ENCODE peak calls at places on chromosomes 6 and 20, in seven cellular contexts. V is NCI-H774; D is activated CD8-positive, alpha-beta T cell treated with anti-CD3 and anti-CD28 coated beads, Interleukin-2, amount 10 ng/mL, durations not matched to agents 7 days and 5 days; P is choroid plexus epithelial cell; X is brain microvascular endothelial cell; J is fibroblast of the conjunctiva; B is right lobe of liver. R is an unnamed sample.
A peak's percentile ranks its signal among the peaks of the same experiment; 100 is the strongest.

GRCh38 chr20:57012691-57013090 is 253.8 kb downstream of the BMP7 start:
- DNase-seq in J (no peak), D (no peak), B (no peak), P (no peak), X (no peak), V (no peak), R (no peak)

GRCh38 chr20:34189572-34190163 is 51.6 kb upstream of the ASIP start:
- DNase-seq in J (no peak), V (no peak), P (no peak), X (no peak), D (no peak), B (no peak), R (no peak)

GRCh38 chr20:11891081-11891826 is 26.4 kb upstream of the BTBD3 start:
- DNase-seq in X (peak; percentile 21), J (no peak), B (peak; percentile 64), D (peak; percentile 26), V (peak; percentile 37), P (peak; percentile 39), R (peak; percentile 51)

GRCh38 chr6:137923866-137924616 is 57.0 kb downstream of the TNFAIP3 start:
- DNase-seq in V (no peak), D (no peak), X (no peak), P (peak; percentile 34), B (no peak), J (no peak), R (no peak)

GRCh38 chr20:34538671-34539123 is 19.8 kb upstream of the MAP1LC3A start:
- DNase-seq in D (peak; percentile 66), B (peak; percentile 82), P (peak; percentile 73), X (peak; percentile 43), J (peak; percentile 55), V (peak; percentile 23), R (peak; percentile 37)

GRCh38 chr6:100472674-100473073 is 8.0 kb upstream of the SIM1 start:
- DNase-seq in B (no peak), V (no peak), X (peak; percentile 28), J (no peak), P (no peak), D (no peak), R (no peak)

GRCh38 chr6:131014080-131014776 is 48.8 kb downstream of the EPB41L2 start:
- DNase-seq in B (no peak), D (no peak), P (no peak), V (no peak), X (no peak), J (no peak), R (no peak)

GRCh38 chr20:33667245-33668086 is 723 bp downstream of the ACTL10 start:
- DNase-seq in J (peak; percentile 63), X (peak; percentile 54), V (peak; percentile 79), P (peak; percentile 82), D (peak; percentile 58), B (peak; percentile 80), R (peak; percentile 92)

GRCh38 chr6:69398311-69398710 is 398.5 kb downstream of the LMBRD1 start:
- DNase-seq in V (no peak), P (no peak), X (no peak), D (no peak), J (no peak), B (no peak), R (no peak)

GRCh38 chr6:43052842-43053544 is 658 bp downstream of the CUL7 start:
- DNase-seq in P (peak; percentile 52), X (peak; percentile 12), D (peak; percentile 37), V (no peak), J (no peak), B (no peak), R (no peak)

GRCh38 chr6:168699631-168700315 is 258.8 kb downstream of the SMOC2 start:
- DNase-seq in D (no peak), B (no peak), J (peak; percentile 32), X (no peak), V (no peak), P (no peak), R (no peak)

GRCh38 chr6:128310061-128310460 is 210.3 kb downstream of the PTPRK start:
- DNase-seq in V (no peak), X (no peak), J (no peak), D (no peak), P (no peak), B (no peak), R (no peak)

GRCh38 chr6:34560366-34561226 is 4.5 kb upstream of the SPDEF start:
- DNase-seq in X (peak; percentile 44), J (no peak), D (no peak), V (peak; percentile 22), B (no peak), P (peak; percentile 31), R (no peak)

GRCh38 chr6:21265264-21266044 is 328.1 kb upstream of the SOX4 start:
- DNase-seq in X (no peak), V (no peak), D (no peak), B (no peak), J (no peak), P (peak; percentile 35), R (no peak)

GRCh38 chr6:1497593-1498105 is 108.3 kb downstream of the FOXF2 start:
- DNase-seq in D (no peak), J (no peak), V (no peak), X (no peak), B (no peak), P (no peak), R (no peak)

GRCh38 chr20:46377532-46377931 is 28.9 kb downstream of the ELMO2 start:
- DNase-seq in X (no peak), P (no peak), B (no peak), D (no peak), V (no peak), J (no peak), R (no peak)

GRCh38 chr20:17896247-17896723 is 72.3 kb downstream of the SNX5 start:
- DNase-seq in P (no peak), V (no peak), X (no peak), D (no peak), J (no peak), B (no peak), R (no peak)

GRCh38 chr6:131281471-131282270 is 146.4 kb downstream of the AKAP7 start:
- DNase-seq in P (peak; percentile 77), D (peak; percentile 84), J (no peak), V (no peak), B (peak; percentile 62), X (peak; percentile 16), R (no peak)

GRCh38 chr20:62702886-62703852 is 5.5 kb upstream of the NTSR1 start:
- DNase-seq in X (peak; percentile 85), J (peak; percentile 77), V (no peak), P (peak; percentile 80), D (peak; percentile 29), B (peak; percentile 37), R (no peak)

GRCh38 chr6:106163966-106164877 is 78.1 kb downstream of the PRDM1 start:
- DNase-seq in P (peak; percentile 95), X (peak; percentile 29), J (peak; percentile 63), V (no peak), D (peak; percentile 63), B (no peak), R (no peak)

GRCh38 chr6:119742188-119742803 is 392.7 kb upstream of the MAN1A1 start:
- DNase-seq in X (peak; percentile 35), J (peak; percentile 24), B (peak; percentile 67), P (peak; percentile 59), V (peak; percentile 30), D (peak; percentile 71), R (peak; percentile 42)

GRCh38 chr6:14713008-14713452 is 532.8 kb upstream of the JARID2 start:
- DNase-seq in J (no peak), D (no peak), P (peak; percentile 75), B (no peak), X (peak; percentile 87), V (no peak), R (no peak)

GRCh38 chr6:90214966-90215365 is 81.7 kb downstream of the BACH2 start:
- DNase-seq in B (no peak), J (no peak), X (no peak), D (no peak), P (no peak), V (no peak), R (no peak)

GRCh38 chr20:24838551-24839530 is 110.2 kb upstream of the CST7 start:
- DNase-seq in V (no peak), P (peak; percentile 14), D (no peak), X (no peak), J (no peak), B (no peak), R (no peak)

GRCh38 chr6:35148167-35148741 is 7.1 kb upstream of the TCP11 start:
- DNase-seq in B (no peak), V (no peak), D (peak; percentile 49), J (no peak), X (peak; percentile 56), P (no peak), R (no peak)

GRCh38 chr20:47099749-47100515 is 205.3 kb downstream of the EYA2 start:
- DNase-seq in P (peak; percentile 73), D (no peak), B (no peak), X (no peak), V (no peak), J (peak; percentile 43), R (no peak)

GRCh38 chr6:169368200-169368599 is 114.6 kb upstream of the THBS2 start:
- DNase-seq in V (no peak), J (no peak), P (no peak), X (no peak), B (peak; percentile 39), D (no peak), R (no peak)

GRCh38 chr6:154907293-154907692 is 87.8 kb upstream of the TIAM2 start:
- DNase-seq in V (no peak), X (no peak), B (no peak), J (no peak), D (no peak), P (peak; percentile 17), R (no peak)